ENCODE peak calls at places on chromosomes 4 and X, in six cellular contexts. F, X, N, O, V and B are unnamed samples.

GRCh38 chr4:138658518-138658917 is 357.1 kb upstream of the NOCT start:
- DNase-seq in F (no peak), X (no peak), N (no peak), O (no peak), V (no peak), B (no peak)

GRCh38 chrX:118780915-118781314 is 42.7 kb upstream of the ZCCHC12 start:
- DNase-seq in F (no peak), X (no peak), N (peak), O (no peak), V (no peak), B (peak)

GRCh38 chr4:105140684-105141490 is 5.8 kb upstream of the TET2 start:
- DNase-seq in F (no peak), X (peak), N (no peak), O (peak), V (no peak), B (no peak)

GRCh38 chrX:43808231-43808630 is 74.0 kb downstream of the MAOB start:
- DNase-seq in F (no peak), X (no peak), N (no peak), O (no peak), V (no peak), B (no peak)

GRCh38 chrX:12978205-12979010 is 3.5 kb downstream of the TMSB4X start:
- DNase-seq in F (no peak), X (peak), N (peak), O (peak), V (peak), B (peak)

GRCh38 chr4:80202784-80203553 is 5.7 kb downstream of the PRDM8 start:
- DNase-seq in F (no peak), X (peak), N (peak), O (peak), V (no peak), B (no peak)

GRCh38 chrX:93422693-93423092 is 250.7 kb downstream of the NAP1L3 start:
- DNase-seq in F (peak), X (no peak), N (no peak), O (no peak), V (no peak), B (no peak)

GRCh38 chr4:147539959-147540358 is 59.1 kb downstream of the EDNRA start:
- DNase-seq in F (no peak), X (no peak), N (no peak), O (no peak), V (no peak), B (no peak)

GRCh38 chr4:165297626-165298025 is 29.8 kb upstream of the MSMO1 start:
- DNase-seq in F (no peak), X (no peak), N (no peak), O (no peak), V (no peak), B (no peak)

GRCh38 chr4:112552668-112553067 is 36.7 kb upstream of the NEUROG2 start:
- DNase-seq in F (no peak), X (peak), N (no peak), O (no peak), V (no peak), B (no peak)

GRCh38 chr4:123671633-123672404 is 275.2 kb downstream of the SPRY1 start:
- DNase-seq in F (no peak), X (no peak), N (no peak), O (no peak), V (no peak), B (no peak)

GRCh38 chrX:13763489-13763888 is 28.9 kb downstream of the OFD1 start:
- DNase-seq in F (no peak), X (no peak), N (no peak), O (no peak), V (no peak), B (no peak)

GRCh38 chr4:5460106-5460801 is 248.1 kb downstream of the EVC2 start:
- DNase-seq in F (peak), X (peak), N (no peak), O (peak), V (no peak), B (no peak)

GRCh38 chr4:27010334-27010940 is 149.8 kb downstream of the STIM2 start:
- DNase-seq in F (peak), X (peak), N (peak), O (peak), V (peak), B (peak)

GRCh38 chr4:48739560-48740019 is 40.5 kb downstream of the FRYL start:
- DNase-seq in F (no peak), X (no peak), N (no peak), O (no peak), V (no peak), B (no peak)

GRCh38 chr4:55397024-55397520 is 1.3 kb downstream of the TMEM165 start:
- DNase-seq in F (no peak), X (no peak), N (peak), O (peak), V (no peak), B (peak)

GRCh38 chr4:38529189-38530115 is 134.5 kb upstream of the KLF3 start:
- DNase-seq in F (no peak), X (no peak), N (no peak), O (no peak), V (no peak), B (no peak)

GRCh38 chrX:619451-619811 is 11.2 kb upstream of the SHOX start:
- DNase-seq in F (no peak), X (no peak), N (no peak), O (no peak), V (no peak), B (no peak)